ENCODE peak calls at places on chromosomes 4 and X, in five cellular contexts. W is stomach, C is body of pancreas, D is HCT116, G is upper lobe of left lung. H is an unnamed sample. For H3K27me3, the result is how much of the 10 kb centered on the place peaks cover.

GRCh38 chr4:173301518-173302201 is 32.5 kb downstream of the HMGB2 start:
- DNase-seq in W (no peak), C (peak), D (peak), G (no peak), H (no peak)

GRCh38 chr4:16205298-16206164 is 20.7 kb downstream of the TAPT1 start:
- DNase-seq in W (no peak), C (no peak), D (no peak), G (no peak), H (no peak)

GRCh38 chr4:32135642-32136041 is 1415.5 kb downstream of the PCDH7 start:
- DNase-seq in W (no peak), C (no peak), D (no peak), G (no peak), H (no peak)

GRCh38 chr4:113083346-113083745 is 33.9 kb downstream of the ANK2 start:
- DNase-seq in W (no peak), C (no peak), D (no peak), G (no peak), H (no peak)

GRCh38 chr4:74056114-74056857 is 17.8 kb upstream of the CXCL3 start:
- DNase-seq in W (no peak), C (no peak), D (peak), G (no peak), H (no peak)

GRCh38 chr4:157076578-157076947 is 613 bp downstream of the GLRB start:
- DNase-seq in W (no peak), C (peak), D (no peak), G (no peak), H (no peak)

GRCh38 chr4:168569066-168569908 is 72.4 kb downstream of the PALLD start:
- DNase-seq in W (peak), C (peak), D (peak), G (peak), H (no peak)

GRCh38 chr4:185122681-185123345 is 20.3 kb upstream of the SLC25A4 start:
- DNase-seq in W (no peak), C (no peak), D (no peak), G (no peak), H (no peak)

GRCh38 chr4:73698217-73698616 is 42.2 kb upstream of the CXCL8 start:
- DNase-seq in W (no peak), C (no peak), D (no peak), G (no peak), H (peak)

GRCh38 chrX:7689791-7690412 is 153.1 kb upstream of the VCX start:
- DNase-seq in W (no peak), C (no peak), D (no peak), G (no peak), H (no peak)

GRCh38 chr4:139815646-139816601 is 150.3 kb downstream of the MGST2 start:
- DNase-seq in W (no peak), C (peak), D (no peak), G (peak), H (peak)

GRCh38 chr4:26320159-26320452 is 708 bp upstream of the RBPJ start:
- DNase-seq in W (no peak), C (no peak), D (no peak), G (no peak), H (no peak)

GRCh38 chrX:119147486-119147885 is 19.9 kb upstream of the KIAA1210 start:
- DNase-seq in W (no peak), C (no peak), D (no peak), G (no peak), H (no peak)

GRCh38 chr4:155906554-155907247 is 3.2 kb downstream of the TDO2 start:
- DNase-seq in W (no peak), C (peak), D (no peak), G (no peak), H (peak)

GRCh38 chr4:6388713-6389112 is 83.7 kb downstream of the PPP2R2C start:
- DNase-seq in W (no peak), C (no peak), D (no peak), G (no peak), H (no peak)

GRCh38 chrX:129658429-129658828 is 3.7 kb upstream of the APLN start:
- DNase-seq in W (no peak), C (no peak), D (no peak), G (no peak), H (no peak)

GRCh38 chrX:116490091-116490490 is 27.3 kb upstream of the CT83 start:
- DNase-seq in W (no peak), C (no peak), D (no peak), G (no peak), H (no peak)

GRCh38 chr4:154973636-154974035 is 192.6 kb downstream of the RBM46 start:
- DNase-seq in W (no peak), C (no peak), D (no peak), G (no peak), H (no peak)

GRCh38 chr4:24248674-24249644 is 335.4 kb downstream of the DHX15 start:
- DNase-seq in W (no peak), C (no peak), D (no peak), G (no peak), H (no peak)

GRCh38 chr4:2159931-2160330 is 82.0 kb downstream of the HAUS3 start:
- DNase-seq in W (no peak), C (no peak), D (no peak), G (no peak), H (no peak)

GRCh38 chr4:73984736-73985527 is 3.1 kb downstream of the PPBP start:
- DNase-seq in W (no peak), C (no peak), D (no peak), G (no peak), H (no peak)

GRCh38 chr4:139521764-139522373 is 34.1 kb downstream of the SETD7 start:
- DNase-seq in W (no peak), C (no peak), D (no peak), G (no peak), H (no peak)

GRCh38 chrX:23993012-23993633 is 33.9 kb downstream of the KLHL15 start:
- DNase-seq in W (no peak), C (no peak), D (no peak), G (no peak), H (no peak)

GRCh38 chrX:125205084-125205917 is 114.4 kb upstream of the TEX13C start:
- DNase-seq in W (peak), C (peak), D (no peak), G (no peak), H (peak)

GRCh38 chrX:125203379-125203736 is 116.3 kb upstream of the TEX13C start:
- DNase-seq in W (no peak), C (no peak), D (no peak), G (no peak), H (peak)

GRCh38 chrX:125203737-125204578 is 115.7 kb upstream of the TEX13C start:
- DNase-seq in W (no peak), C (peak), D (no peak), G (no peak), H (peak)

GRCh38 chrX:125205918-125206665 is 113.6 kb upstream of the TEX13C start:
- DNase-seq in W (no peak), C (peak), D (no peak), G (no peak), H (peak)

DNA sequence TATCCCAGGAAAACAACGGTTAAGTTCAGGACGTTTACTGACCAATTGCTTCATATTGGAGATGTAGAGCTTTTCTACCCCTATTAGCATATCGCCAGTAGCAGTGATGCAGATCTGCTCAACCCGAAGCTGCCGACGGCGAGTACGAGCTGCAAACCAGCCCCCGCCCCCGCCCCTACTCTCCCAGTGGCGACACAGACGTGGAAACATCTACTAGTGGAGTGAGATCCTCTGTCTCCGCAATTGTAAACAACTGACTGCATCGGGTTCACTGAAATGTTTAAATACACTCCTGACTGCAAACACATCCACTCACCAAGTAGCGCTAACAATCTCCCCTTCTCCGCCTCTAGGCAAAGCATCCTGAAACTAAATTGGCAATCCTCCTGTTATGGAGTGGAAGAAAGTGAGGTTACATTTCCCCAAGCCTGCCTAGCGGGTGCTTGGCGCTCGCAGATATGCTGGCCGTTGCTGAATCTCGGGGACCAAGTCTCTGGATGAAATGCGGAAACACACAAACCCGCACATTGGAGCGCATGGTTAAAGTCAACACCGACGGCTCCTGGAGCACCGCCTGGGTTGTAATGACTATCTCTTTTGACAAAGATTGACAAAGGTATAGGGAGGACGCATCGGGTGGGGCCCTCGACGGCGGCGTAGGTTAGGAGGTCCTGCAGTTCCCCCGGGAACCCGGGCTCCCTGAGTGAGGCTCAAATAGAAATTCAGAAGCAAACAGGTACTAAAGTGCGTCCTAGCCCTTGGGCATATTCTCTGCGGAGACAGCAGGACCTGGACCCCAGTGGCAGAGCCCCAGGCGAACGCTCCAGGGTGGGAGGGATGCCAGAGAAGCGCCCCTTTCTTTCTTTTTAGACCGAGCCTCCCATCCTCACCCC is 116.9 kb upstream of the TEX13C start:
- DNase-seq in W (no peak), C (peak), D (no peak), G (peak), H (no peak)
- H3K4me3 ChIP-seq in W (peak), C (no peak), D (no peak), G (peak), H (peak)

DNA sequence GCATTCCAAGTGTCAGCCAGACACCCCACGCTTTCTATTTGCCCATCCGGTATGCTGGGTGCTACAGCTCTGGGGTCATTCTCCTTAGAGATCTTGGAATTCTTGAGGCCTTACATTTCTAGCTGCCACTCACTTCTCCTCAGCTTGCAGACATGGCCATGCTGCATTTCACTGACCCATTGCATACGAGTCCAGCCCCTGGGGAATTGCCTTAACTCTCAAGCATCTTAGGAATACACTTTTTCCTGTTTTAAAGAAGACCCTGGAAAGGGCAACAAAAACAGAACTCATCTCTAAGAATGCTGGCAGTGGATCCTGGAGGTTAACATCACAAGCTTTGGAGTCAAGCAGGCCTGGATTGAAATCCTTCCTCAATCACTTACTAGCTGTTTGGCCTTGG is 122.0 kb upstream of the LNX1 start:
- DNase-seq in W (no peak), C (no peak), D (no peak), G (no peak), H (no peak)
- TF ChIP-seq POLR2A in W (no peak), C (no peak), D (no peak), G (no peak), H (no peak)

DNA sequence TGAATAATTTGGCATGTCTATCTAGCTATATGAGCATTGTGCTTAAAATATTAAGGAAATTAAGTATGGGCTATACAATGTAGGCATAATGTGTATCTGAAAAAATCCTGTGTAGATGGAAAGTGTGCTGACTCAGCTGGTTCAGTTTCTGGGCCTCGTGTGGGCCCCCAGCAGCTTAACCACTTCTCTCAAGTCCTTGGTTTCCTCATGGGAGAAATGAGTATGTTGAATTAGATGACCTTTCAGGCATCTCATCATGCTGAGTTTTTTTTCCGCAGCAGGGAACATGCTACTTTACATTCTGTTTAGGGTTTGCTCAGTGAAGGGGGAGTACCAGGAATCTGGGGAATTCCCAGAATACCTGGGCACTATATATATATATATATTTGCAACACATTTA is 30.5 kb downstream of the RHOH start:
- DNase-seq in W (no peak), C (no peak), D (no peak), G (no peak), H (no peak)
- H3K27me3 ChIP-seq in W (under half), C (under half), D (under half), G (under half), H (under half)

GRCh38 chr4:94605241-94605640 is 152.5 kb upstream of the BMPR1B start:
- DNase-seq in W (no peak), C (no peak), D (no peak), G (no peak), H (no peak)
- H3K4me3 ChIP-seq in W (no peak), C (no peak), D (no peak), G (no peak), H (no peak)

DNA sequence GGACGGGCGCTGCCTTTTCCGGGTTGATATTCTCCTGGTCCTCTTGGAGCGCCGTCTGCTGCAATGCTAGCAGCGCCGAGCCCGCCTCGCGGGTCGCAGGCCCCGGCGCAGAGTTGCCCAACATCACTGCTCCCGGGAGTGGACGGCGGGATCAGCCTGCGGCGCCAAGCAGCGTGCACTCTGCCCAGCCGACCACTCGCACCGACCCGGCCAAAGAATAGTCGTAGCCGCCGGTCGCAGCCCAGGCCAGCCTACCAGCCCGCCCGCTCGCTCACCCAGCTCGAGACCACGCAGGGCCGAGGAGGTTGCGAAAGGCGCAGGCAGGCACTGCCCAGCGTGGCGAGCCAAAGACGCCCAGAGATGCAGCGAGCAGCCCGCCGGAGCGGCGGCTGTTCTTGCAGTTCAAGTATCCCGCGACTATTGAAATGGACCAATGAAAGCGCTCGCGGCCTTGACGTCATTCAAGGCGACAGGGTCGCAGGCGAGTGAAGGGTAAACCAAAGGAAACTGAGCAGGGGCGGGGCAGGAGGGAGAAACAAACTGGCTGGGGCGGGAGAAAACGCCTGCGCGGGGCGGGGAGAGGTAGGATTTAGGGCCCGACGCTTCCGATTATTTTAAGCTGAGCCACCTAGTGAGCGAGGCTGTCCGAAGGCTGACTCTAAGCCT is at the start of gene CCNA2:
- DNase-seq in W (peak), C (peak), D (peak), G (peak), H (peak)
- TF ChIP-seq POLR2A in W (no peak), C (peak), D (peak), G (peak), H (peak)

GRCh38 chrX:152932144-152932543 is 34.3 kb downstream of the ZNF185 start:
- DNase-seq in W (no peak), C (no peak), D (no peak), G (no peak), H (no peak)
- H3K27me3 ChIP-seq in W (under half), C (under half), D (under half), G (under half), H (under half)

GRCh38 chr4:56910172-56910967 is 2.7 kb downstream of the REST start:
- DNase-seq in W (no peak), C (no peak), D (no peak), G (no peak), H (no peak)
- H3K4me3 ChIP-seq in W (peak), C (no peak), D (peak), G (peak), H (no peak)

GRCh38 chr4:38661371-38661770 is 2.6 kb upstream of the KLF3 start:
- DNase-seq in W (no peak), C (no peak), D (no peak), G (no peak), H (no peak)

GRCh38 chr4:38660838-38661237 is 3.2 kb upstream of the KLF3 start:
- DNase-seq in W (no peak), C (no peak), D (no peak), G (no peak), H (no peak)

GRCh38 chr4:38664704-38665401 is 854 bp downstream of the KLF3 start:
- DNase-seq in W (peak), C (peak), D (no peak), G (peak), H (peak)

GRCh38 chr4:38663801-38664703 is at the start of gene KLF3:
- DNase-seq in W (peak), C (peak), D (peak), G (peak), H (peak)

DNA sequence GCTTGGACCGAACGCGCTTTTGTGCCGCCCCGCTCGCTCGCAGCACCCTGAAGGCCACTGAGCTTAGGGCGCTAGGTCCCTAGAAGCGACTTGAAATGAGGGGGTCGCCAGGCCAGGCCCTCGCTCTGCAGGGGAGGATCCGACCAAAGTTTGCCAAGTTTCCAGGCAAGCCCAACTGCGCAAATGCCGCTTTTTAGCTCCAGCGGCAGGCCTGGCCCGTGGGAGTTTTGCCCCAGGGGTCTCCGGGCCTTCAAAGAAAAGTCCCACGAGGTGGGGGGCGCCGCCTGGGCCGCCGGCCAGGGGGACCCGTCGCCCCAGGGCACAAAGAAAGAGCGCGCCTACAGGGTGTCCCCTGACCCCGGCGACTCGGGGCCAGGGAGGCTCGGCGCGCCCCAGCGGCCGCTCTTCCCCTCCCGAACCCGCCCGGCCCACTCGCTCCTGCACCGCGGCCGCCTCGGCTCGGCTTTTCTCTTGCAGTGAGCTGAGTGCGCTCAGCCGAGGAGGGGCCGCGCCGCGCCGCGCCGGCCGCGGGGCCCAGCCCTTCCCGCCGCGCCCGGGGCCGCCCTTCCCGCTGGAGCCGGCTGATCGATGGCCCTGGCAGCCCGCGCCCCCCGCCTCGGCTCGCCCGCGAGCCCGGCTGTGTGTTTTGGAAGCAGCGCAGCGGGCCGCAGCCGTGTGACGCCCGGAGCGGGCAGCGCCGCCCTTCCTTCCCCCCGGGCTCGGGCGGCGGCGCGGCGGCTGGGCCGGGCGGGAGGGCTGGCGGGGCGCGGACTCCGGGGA is 788 bp upstream of the KLF3 start:
- DNase-seq in W (peak), C (peak), D (no peak), G (no peak), H (peak)
- TF ChIP-seq POLR2A in W (no peak), C (peak), D (no peak), G (peak), H (peak)

GRCh38 chrX:143869018-143869417 is 14.9 kb upstream of the UBE2NL start:
- DNase-seq in W (no peak), C (no peak), D (no peak), G (no peak), H (no peak)
- H3K27me3 ChIP-seq in W (under half), C (under half), D (under half), G (under half), H (under half)

H was measured in adrenal gland.